ENCODE peak calls at places on chromosomes 7 and 10, in seven cellular contexts. V is HEK293T; H is activated CD4-positive, alpha-beta T cell treated with anti-CD3 and anti-CD28 coated beads, Interleukin-2, amount 50 U/mL, for 1 hour; D is NCI-H748 treated with DMSO at 0.1 percent for 48 hours; E is omental fat pad; C is frontal cortex; O is GM06990. F is an unnamed sample.

GRCh38 chr7:98210513-98211220 is 572 bp upstream of the BHLHA15 start:
- DNase-seq in E (no peak), C (peak; percentile 50), O (no peak), D (no peak), V (no peak), H (no peak), F (no peak)

GRCh38 chr10:26755443-26755903 is 58.0 kb downstream of the PDSS1 start:
- DNase-seq in V (peak; percentile 13), C (no peak), E (no peak), H (no peak), D (no peak), O (peak; percentile 49), F (no peak)

GRCh38 chr7:105680505-105681187 is 99.4 kb upstream of the EFCAB10 start:
- DNase-seq in C (no peak), D (no peak), O (no peak), E (no peak), V (no peak), H (no peak), F (peak; percentile 92)

GRCh38 chr10:125159932-125160855 is at the start of gene CTBP2:
- DNase-seq in V (peak; percentile 72), C (peak; percentile 79), E (no peak), O (no peak), H (no peak), D (peak; percentile 10), F (no peak)

GRCh38 chr7:32500922-32501341 is 5.6 kb downstream of the AVL9 start:
- DNase-seq in O (peak; percentile 27), E (no peak), C (no peak), D (no peak), H (no peak), V (no peak), F (no peak)

GRCh38 chr7:35584990-35585389 is 109.9 kb downstream of the HERPUD2 start:
- DNase-seq in H (no peak), O (no peak), C (no peak), D (no peak), E (no peak), V (no peak), F (no peak)

GRCh38 chr10:2890093-2890492 is 177.3 kb upstream of the PFKP start:
- DNase-seq in E (no peak), O (no peak), V (no peak), C (no peak), D (no peak), H (no peak), F (no peak)

GRCh38 chr10:51896849-51897248 is 197.5 kb upstream of the CSTF2T start:
- DNase-seq in O (no peak), C (no peak), H (no peak), V (no peak), E (no peak), D (no peak), F (no peak)

GRCh38 chr10:103079946-103080345 is 113.1 kb downstream of the NT5C2 start:
- DNase-seq in D (no peak), V (no peak), C (no peak), O (no peak), E (no peak), H (no peak), F (no peak)

GRCh38 chr7:38934536-38934935 is 25.5 kb upstream of the VPS41 start:
- DNase-seq in E (no peak), V (no peak), H (no peak), C (no peak), D (no peak), O (no peak), F (no peak)

GRCh38 chr10:71242621-71243009 is 30.2 kb downstream of the UNC5B start:
- DNase-seq in D (no peak), O (no peak), V (no peak), H (no peak), E (no peak), C (no peak), F (no peak)

GRCh38 chr10:90398551-90398950 is 459.3 kb downstream of the HTR7 start:
- DNase-seq in C (no peak), H (no peak), O (no peak), D (no peak), V (no peak), E (no peak), F (no peak)

GRCh38 chr7:2107386-2108085 is 125.2 kb downstream of the MAD1L1 start:
- DNase-seq in O (no peak), H (no peak), D (no peak), C (no peak), V (no peak), E (no peak), F (no peak)

GRCh38 chr7:128829391-128830166 is 627 bp upstream of the FLNC start:
- DNase-seq in H (no peak), O (no peak), C (no peak), V (no peak), D (no peak), E (no peak), F (peak; percentile 63)

GRCh38 chr10:114313866-114314265 is 74.8 kb downstream of the VWA2 start:
- DNase-seq in D (no peak), O (no peak), C (no peak), H (no peak), V (no peak), E (no peak), F (no peak)

GRCh38 chr10:101032637-101033201 is 1.7 kb downstream of the SFXN3 start:
- DNase-seq in H (peak; percentile 59), D (no peak), V (no peak), E (peak; percentile 46), O (no peak), C (no peak), F (peak; percentile 73)

GRCh38 chr10:25176421-25176968 is 1.7 kb downstream of the GPR158 start:
- DNase-seq in C (no peak), O (peak; percentile 5), E (no peak), V (no peak), D (no peak), H (no peak), F (peak; percentile 27)

GRCh38 chr10:75552171-75552570 is 120.7 kb downstream of the LRMDA start:
- DNase-seq in H (no peak), O (no peak), C (no peak), D (no peak), E (no peak), V (no peak), F (no peak)

GRCh38 chr10:124372906-124373305 is 45.8 kb downstream of the OAT start:
- DNase-seq in V (no peak), E (no peak), C (no peak), D (no peak), H (no peak), O (no peak), F (no peak)

GRCh38 chr7:72438491-72438890 is 26.4 kb upstream of the CALN1 start:
- DNase-seq in H (no peak), O (no peak), E (no peak), C (no peak), V (no peak), D (no peak), F (no peak)

GRCh38 chr7:96388166-96388565 is 66.3 kb upstream of the SLC25A13 start:
- DNase-seq in E (no peak), H (no peak), O (no peak), V (no peak), C (no peak), D (no peak), F (no peak)

GRCh38 chr7:25060487-25061055 is 64.5 kb downstream of the CYCS start:
- DNase-seq in D (no peak), H (no peak), E (no peak), O (no peak), C (no peak), V (no peak), F (no peak)

GRCh38 chr10:80460399-80461207 is 6.5 kb downstream of the TSPAN14 start:
- DNase-seq in V (no peak), H (no peak), O (no peak), E (no peak), D (peak; percentile 85), C (no peak), F (peak; percentile 92)

GRCh38 chr7:140911746-140912145 is 13.0 kb downstream of the BRAF start:
- DNase-seq in O (no peak), E (no peak), D (no peak), V (no peak), H (no peak), C (no peak), F (no peak)

GRCh38 chr7:158061031-158061630 is 526.5 kb downstream of the PTPRN2 start:
- DNase-seq in C (no peak), H (no peak), E (no peak), O (no peak), D (no peak), V (no peak), F (no peak)

GRCh38 chr10:43874984-43875383 is 226.3 kb upstream of the ZNF32 start:
- DNase-seq in O (no peak), H (no peak), D (no peak), E (no peak), V (no peak), C (no peak), F (no peak)

F was measured in ELF-1.